ENCODE peak calls at places on chromosomes 7 and 10, in nine cellular contexts. D is pancreas; F is T follicular helper cell; I is ureter; H is AG04450; U is amniotic stem cell; V is aorta; A is central memory CD8-positive, alpha-beta T cell; E is lower leg skin. O is an unnamed sample.

GRCh38 chr7:107494315-107494751 is 24.5 kb downstream of the GPR22 start:
- DNase-seq in D (no peak), F (no peak), I (no peak), H (no peak), U (no peak), V (no peak), A (no peak), E (no peak), O (no peak)

GRCh38 chr10:132150777-132151176 is 36.0 kb upstream of the DPYSL4 start:
- DNase-seq in D (no peak), F (no peak), I (no peak), H (no peak), U (no peak), V (no peak), A (no peak), E (no peak), O (no peak)

GRCh38 chr7:2527505-2528464 is 8.2 kb downstream of the LFNG start:
- DNase-seq in D (peak; percentile 47), F (peak; percentile 39), I (no peak), H (no peak), U (peak; percentile 54), V (peak; percentile 60), A (no peak), E (peak; percentile 91), O (peak; percentile 74)

GRCh38 chr10:12605580-12606405 is 256.4 kb downstream of the CAMK1D start:
- DNase-seq in D (peak; percentile 92), F (peak; percentile 20), I (peak; percentile 93), H (peak; percentile 21), U (no peak), V (peak; percentile 87), A (peak; percentile 47), E (peak; percentile 93), O (peak; percentile 90)

GRCh38 chr10:115525141-115525540 is 432.0 kb downstream of the ATRNL1 start:
- DNase-seq in D (no peak), F (no peak), I (no peak), H (no peak), U (no peak), V (no peak), A (no peak), E (no peak), O (no peak)

GRCh38 chr10:102775973-102776669 is 32.4 kb downstream of the WBP1L start:
- DNase-seq in D (peak; percentile 74), F (no peak), I (peak; percentile 82), H (peak; percentile 36), U (no peak), V (peak; percentile 93), A (no peak), E (peak; percentile 94), O (peak; percentile 89)

GRCh38 chr10:14859775-14860174 is 18.9 kb upstream of the SUV39H2 start:
- DNase-seq in D (no peak), F (no peak), I (no peak), H (no peak), U (no peak), V (no peak), A (no peak), E (no peak), O (no peak)

GRCh38 chr7:139108256-139109187 is 998 bp downstream of the ZC3HAV1 start:
- DNase-seq in D (peak; percentile 56), F (no peak), I (no peak), H (no peak), U (no peak), V (peak; percentile 59), A (no peak), E (no peak), O (peak; percentile 78)

GRCh38 chr10:11424456-11425287 is 186.8 kb downstream of the USP6NL start:
- DNase-seq in D (peak; percentile 30), F (no peak), I (no peak), H (peak; percentile 10), U (peak; percentile 1), V (no peak), A (no peak), E (peak; percentile 84), O (peak; percentile 81)